ENCODE peak calls at places on chromosomes 2 and 18, in seven cellular contexts. One of them, this sample, is unnamed.

GRCh38 chr2:142724186-142724585 is 153.3 kb upstream of the KYNU start:
- DNase-seq in neuronal stem cell: no peak
- DNase-seq in mesendoderm: no peak
- DNase-seq in H9: no peak
- DNase-seq in mesenchymal stem cell: peak
- DNase-seq in H1: no peak
- DNase-seq in IMR-90: no peak
- DNase-seq in this sample: no peak

GRCh38 chr18:47829831-47830230 is 100.6 kb downstream of the SMAD2 start:
- DNase-seq in neuronal stem cell: no peak
- DNase-seq in mesendoderm: no peak
- DNase-seq in IMR-90: no peak
- DNase-seq in H1: no peak
- DNase-seq in H9: no peak
- DNase-seq in mesenchymal stem cell: no peak
- DNase-seq in this sample: no peak

GRCh38 chr2:95296036-95296435 is 1.1 kb upstream of the KCNIP3 start:
- DNase-seq in mesendoderm: no peak
- DNase-seq in IMR-90: no peak
- DNase-seq in neuronal stem cell: no peak
- DNase-seq in H1: no peak
- DNase-seq in mesenchymal stem cell: no peak
- DNase-seq in H9: no peak
- DNase-seq in this sample: no peak

GRCh38 chr2:197273485-197273884 is 37.1 kb downstream of the ANKRD44 start:
- DNase-seq in mesendoderm: no peak
- DNase-seq in H9: no peak
- DNase-seq in H1: no peak
- DNase-seq in mesenchymal stem cell: no peak
- DNase-seq in neuronal stem cell: no peak
- DNase-seq in IMR-90: no peak
- DNase-seq in this sample: peak

GRCh38 chr2:25309402-25309801 is 32.3 kb downstream of the DNMT3A start:
- DNase-seq in IMR-90: peak
- DNase-seq in mesendoderm: peak
- DNase-seq in neuronal stem cell: peak
- DNase-seq in H9: peak
- DNase-seq in mesenchymal stem cell: peak
- DNase-seq in H1: peak
- DNase-seq in this sample: peak

GRCh38 chr2:210199186-210199765 is 26.0 kb downstream of the ACADL start:
- DNase-seq in IMR-90: peak
- DNase-seq in mesendoderm: peak
- DNase-seq in neuronal stem cell: peak
- DNase-seq in H1: no peak
- DNase-seq in H9: no peak
- DNase-seq in mesenchymal stem cell: peak
- DNase-seq in this sample: no peak

GRCh38 chr2:69386376-69386775 is 651 bp downstream of the GFPT1 start:
- DNase-seq in H1: peak
- DNase-seq in mesenchymal stem cell: no peak
- DNase-seq in neuronal stem cell: no peak
- DNase-seq in IMR-90: no peak
- DNase-seq in H9: no peak
- DNase-seq in mesendoderm: no peak
- DNase-seq in this sample: no peak

GRCh38 chr18:23365602-23366001 is 87.5 kb upstream of the RIOK3 start:
- DNase-seq in H1: no peak
- DNase-seq in H9: no peak
- DNase-seq in neuronal stem cell: no peak
- DNase-seq in IMR-90: peak
- DNase-seq in mesenchymal stem cell: peak
- DNase-seq in mesendoderm: no peak
- DNase-seq in this sample: no peak

GRCh38 chr2:47299555-47299954 is 103.4 kb upstream of the MSH2 start:
- DNase-seq in mesenchymal stem cell: peak
- DNase-seq in mesendoderm: peak
- DNase-seq in H9: no peak
- DNase-seq in neuronal stem cell: no peak
- DNase-seq in H1: no peak
- DNase-seq in IMR-90: peak
- DNase-seq in this sample: peak

GRCh38 chr18:48805826-48806535 is 144.8 kb downstream of the SMAD7 start:
- DNase-seq in H9: peak
- DNase-seq in H1: peak
- DNase-seq in IMR-90: no peak
- DNase-seq in mesendoderm: no peak
- DNase-seq in mesenchymal stem cell: no peak
- DNase-seq in neuronal stem cell: no peak
- DNase-seq in this sample: no peak

GRCh38 chr18:23752363-23752762 is 63.1 kb downstream of the LAMA3 start:
- DNase-seq in H9: no peak
- DNase-seq in mesendoderm: no peak
- DNase-seq in H1: no peak
- DNase-seq in mesenchymal stem cell: no peak
- DNase-seq in IMR-90: no peak
- DNase-seq in neuronal stem cell: no peak
- DNase-seq in this sample: no peak

GRCh38 chr18:11980555-11981382 is 538 bp upstream of the IMPA2 start:
- DNase-seq in H9: peak
- DNase-seq in mesenchymal stem cell: peak
- DNase-seq in mesendoderm: peak
- DNase-seq in neuronal stem cell: peak
- DNase-seq in H1: peak
- DNase-seq in IMR-90: peak
- DNase-seq in this sample: peak

GRCh38 chr2:39024833-39025232 is 96.0 kb downstream of the SOS1 start:
- DNase-seq in IMR-90: peak
- DNase-seq in mesenchymal stem cell: peak
- DNase-seq in H9: no peak
- DNase-seq in mesendoderm: no peak
- DNase-seq in neuronal stem cell: no peak
- DNase-seq in H1: no peak
- DNase-seq in this sample: peak

GRCh38 chr2:80167284-80167808 is 137.2 kb downstream of the LRRTM1 start:
- DNase-seq in neuronal stem cell: no peak
- DNase-seq in mesenchymal stem cell: no peak
- DNase-seq in H9: no peak
- DNase-seq in IMR-90: no peak
- DNase-seq in mesendoderm: no peak
- DNase-seq in H1: no peak
- DNase-seq in this sample: no peak

GRCh38 chr2:234298916-234299315 is 198.0 kb downstream of the ARL4C start:
- DNase-seq in H1: no peak
- DNase-seq in IMR-90: no peak
- DNase-seq in neuronal stem cell: no peak
- DNase-seq in H9: no peak
- DNase-seq in mesenchymal stem cell: no peak
- DNase-seq in mesendoderm: no peak
- DNase-seq in this sample: no peak

GRCh38 chr2:85525567-85525966 is 13.4 kb upstream of the MAT2A start:
- DNase-seq in mesenchymal stem cell: no peak
- DNase-seq in H9: no peak
- DNase-seq in mesendoderm: no peak
- DNase-seq in H1: no peak
- DNase-seq in neuronal stem cell: no peak
- DNase-seq in IMR-90: no peak
- DNase-seq in this sample: no peak

GRCh38 chr2:20723543-20723942 is 56.6 kb downstream of the GDF7 start:
- DNase-seq in H1: no peak
- DNase-seq in mesenchymal stem cell: peak
- DNase-seq in mesendoderm: no peak
- DNase-seq in neuronal stem cell: no peak
- DNase-seq in IMR-90: peak
- DNase-seq in H9: no peak
- DNase-seq in this sample: peak

GRCh38 chr2:204114294-204114693 is 177.7 kb downstream of the ICOS start:
- DNase-seq in mesenchymal stem cell: no peak
- DNase-seq in mesendoderm: peak
- DNase-seq in H1: no peak
- DNase-seq in H9: no peak
- DNase-seq in neuronal stem cell: no peak
- DNase-seq in IMR-90: no peak
- DNase-seq in this sample: no peak

GRCh38 chr18:79133724-79134123 is 64.5 kb downstream of the ATP9B start:
- DNase-seq in H9: no peak
- DNase-seq in H1: no peak
- DNase-seq in mesenchymal stem cell: no peak
- DNase-seq in neuronal stem cell: no peak
- DNase-seq in mesendoderm: no peak
- DNase-seq in IMR-90: no peak
- DNase-seq in this sample: no peak

GRCh38 chr2:216195565-216195978 is 86.4 kb downstream of the XRCC5 start:
- DNase-seq in H1: no peak
- DNase-seq in neuronal stem cell: no peak
- DNase-seq in mesenchymal stem cell: peak
- DNase-seq in H9: no peak
- DNase-seq in mesendoderm: no peak
- DNase-seq in IMR-90: peak
- DNase-seq in this sample: no peak

GRCh38 chr2:130819226-130819914 is 17.3 kb upstream of the ARHGEF4 start:
- DNase-seq in H1: peak
- DNase-seq in H9: no peak
- DNase-seq in mesendoderm: peak
- DNase-seq in mesenchymal stem cell: no peak
- DNase-seq in neuronal stem cell: no peak
- DNase-seq in IMR-90: no peak
- DNase-seq in this sample: no peak

GRCh38 chr2:128324008-128324896 is 5.6 kb upstream of the HS6ST1 start:
- DNase-seq in neuronal stem cell: no peak
- DNase-seq in IMR-90: no peak
- DNase-seq in H9: no peak
- DNase-seq in mesendoderm: no peak
- DNase-seq in mesenchymal stem cell: no peak
- DNase-seq in H1: no peak
- DNase-seq in this sample: no peak

GRCh38 chr2:145323512-145323911 is 803.6 kb upstream of the ZEB2 start:
- DNase-seq in mesenchymal stem cell: peak
- DNase-seq in mesendoderm: no peak
- DNase-seq in H1: no peak
- DNase-seq in IMR-90: peak
- DNase-seq in H9: no peak
- DNase-seq in neuronal stem cell: no peak
- DNase-seq in this sample: no peak

GRCh38 chr2:188813846-188814245 is 160.3 kb upstream of the COL3A1 start:
- DNase-seq in mesenchymal stem cell: no peak
- DNase-seq in H9: no peak
- DNase-seq in IMR-90: no peak
- DNase-seq in H1: no peak
- DNase-seq in mesendoderm: peak
- DNase-seq in neuronal stem cell: no peak
- DNase-seq in this sample: peak

DNA sequence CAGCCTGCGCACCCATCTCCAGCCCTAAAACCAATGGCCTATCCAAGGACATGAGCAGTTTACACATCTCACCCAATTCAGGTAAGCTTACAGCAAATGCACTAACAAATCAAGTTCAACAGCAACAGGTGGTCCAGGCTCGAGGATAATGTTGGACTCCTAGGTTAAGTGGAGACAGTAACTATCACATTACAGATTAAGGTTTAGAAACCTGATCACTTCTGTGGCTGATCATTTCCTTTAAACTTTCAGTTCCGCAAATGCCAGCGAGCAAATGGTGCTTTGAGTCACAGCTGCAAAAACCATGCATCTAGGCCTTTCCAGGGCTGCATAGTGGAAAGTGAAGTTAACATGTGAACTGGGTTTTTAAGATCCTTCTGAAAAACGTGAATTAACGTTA is 259.4 kb downstream of the GBX2 start:
- DNase-seq in mesenchymal stem cell: no peak
- DNase-seq in neuronal stem cell: no peak
- DNase-seq in H1: no peak
- DNase-seq in H9: no peak
- DNase-seq in IMR-90: no peak
- DNase-seq in mesendoderm: no peak
- DNase-seq in this sample: no peak
- H2BK5ac ChIP-seq in mesenchymal stem cell: no peak
- H2BK5ac ChIP-seq in neuronal stem cell: no peak
- H2BK5ac ChIP-seq in H1: no peak
- H2BK5ac ChIP-seq in H9: no peak
- H2BK5ac ChIP-seq in IMR-90: no peak
- H2BK5ac ChIP-seq in mesendoderm: no peak
- H2BK5ac ChIP-seq in this sample: no peak

DNA sequence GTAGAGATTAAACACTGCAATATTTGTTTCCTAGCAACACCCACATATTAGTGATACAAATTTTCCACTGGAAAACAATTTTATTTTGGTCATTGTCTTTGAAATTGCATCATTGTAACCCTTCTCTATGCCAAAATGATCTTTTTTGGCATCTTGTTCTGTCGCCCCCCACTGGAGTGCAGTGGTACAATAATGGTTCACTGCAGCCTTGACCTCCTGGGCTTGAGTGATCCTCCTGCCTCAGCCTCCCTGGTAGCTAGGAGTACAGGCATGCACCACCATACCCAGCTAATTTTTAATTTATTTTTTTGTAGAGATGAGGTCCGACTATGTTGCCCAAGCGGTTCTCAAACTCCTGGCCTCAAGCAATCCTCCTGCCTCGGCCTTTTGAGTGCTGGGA is 117.4 kb downstream of the PIK3C3 start:
- DNase-seq in mesenchymal stem cell: no peak
- DNase-seq in H9: no peak
- DNase-seq in neuronal stem cell: no peak
- DNase-seq in IMR-90: no peak
- DNase-seq in mesendoderm: no peak
- DNase-seq in H1: no peak
- DNase-seq in this sample: no peak
- H2BK120ac ChIP-seq in mesenchymal stem cell: no peak
- H2BK120ac ChIP-seq in H9: no peak
- H2BK120ac ChIP-seq in neuronal stem cell: no peak
- H2BK120ac ChIP-seq in IMR-90: no peak
- H2BK120ac ChIP-seq in mesendoderm: no peak
- H2BK120ac ChIP-seq in H1: no peak
- H2BK120ac ChIP-seq in this sample: no peak

DNA sequence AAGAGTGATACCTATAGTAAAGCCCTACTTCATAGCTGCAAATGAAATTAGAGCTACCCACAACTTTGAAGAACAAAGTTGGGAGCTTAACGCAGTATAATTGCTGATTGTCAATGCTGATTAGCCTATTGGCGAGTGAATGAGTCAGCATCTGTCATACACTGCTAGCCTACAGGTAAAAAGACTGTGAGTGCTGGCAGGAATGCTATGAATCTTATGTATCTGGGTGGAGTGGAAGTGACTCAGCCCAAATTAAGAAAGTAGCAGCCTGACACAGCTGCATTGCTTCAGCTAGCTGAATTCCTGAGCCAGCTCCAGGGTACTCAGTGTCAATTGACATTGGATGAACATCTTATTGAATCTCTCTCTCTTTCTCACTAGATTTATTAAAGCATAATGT is 179.3 kb upstream of the DCC start:
- DNase-seq in H1: no peak
- DNase-seq in IMR-90: no peak
- DNase-seq in H9: peak
- DNase-seq in mesenchymal stem cell: no peak
- DNase-seq in neuronal stem cell: no peak
- DNase-seq in mesendoderm: peak
- DNase-seq in this sample: peak
- H2BK5ac ChIP-seq in H1: no peak
- H2BK5ac ChIP-seq in IMR-90: no peak
- H2BK5ac ChIP-seq in H9: no peak
- H2BK5ac ChIP-seq in mesenchymal stem cell: no peak
- H2BK5ac ChIP-seq in neuronal stem cell: no peak
- H2BK5ac ChIP-seq in mesendoderm: no peak
- H2BK5ac ChIP-seq in this sample: no peak

GRCh38 chr2:164777847-164778246 is 63.8 kb downstream of the COBLL1 start:
- DNase-seq in IMR-90: no peak
- DNase-seq in neuronal stem cell: no peak
- DNase-seq in mesenchymal stem cell: no peak
- DNase-seq in H1: no peak
- DNase-seq in H9: no peak
- DNase-seq in mesendoderm: peak
- DNase-seq in this sample: no peak
- H2BK120ac ChIP-seq in IMR-90: no peak
- H2BK120ac ChIP-seq in neuronal stem cell: no peak
- H2BK120ac ChIP-seq in mesenchymal stem cell: no peak
- H2BK120ac ChIP-seq in H1: no peak
- H2BK120ac ChIP-seq in H9: no peak
- H2BK120ac ChIP-seq in mesendoderm: peak
- H2BK120ac ChIP-seq in this sample: no peak

This sample was measured in trophoblast cell.